ENCODE peak calls at places on chromosomes 2 and 18, in eight cellular contexts. F, Z, K, E, T, M, H and Q are unnamed samples.

GRCh38 chr18:44067201-44067600 is 613.5 kb upstream of the SETBP1 start:
- DNase-seq in F (no peak), Z (no peak), K (no peak), E (no peak), T (no peak), M (no peak), H (no peak), Q (no peak)

GRCh38 chr2:20018576-20019152 is 6.2 kb upstream of the MATN3 start:
- DNase-seq in F (no peak), Z (no peak), K (no peak), E (no peak), T (no peak), M (no peak), H (no peak), Q (no peak)

GRCh38 chr18:79507076-79507545 is 111.4 kb downstream of the NFATC1 start:
- DNase-seq in F (peak), Z (no peak), K (no peak), E (peak), T (peak), M (peak), H (peak), Q (peak)

GRCh38 chr18:2302628-2303516 is 268.4 kb downstream of the METTL4 start:
- DNase-seq in F (peak), Z (no peak), K (no peak), E (no peak), T (no peak), M (no peak), H (no peak), Q (peak)

GRCh38 chr2:216985658-216986141 is 125.8 kb upstream of the TNP1 start:
- DNase-seq in F (no peak), Z (no peak), K (no peak), E (no peak), T (no peak), M (no peak), H (no peak), Q (no peak)

GRCh38 chr2:219433666-219434467 is 776 bp upstream of the SPEG start:
- DNase-seq in F (peak), Z (no peak), K (no peak), E (peak), T (no peak), M (no peak), H (no peak), Q (peak)

GRCh38 chr18:59267511-59268126 is 5.6 kb downstream of the RAX start:
- DNase-seq in F (no peak), Z (no peak), K (no peak), E (no peak), T (no peak), M (no peak), H (no peak), Q (no peak)

GRCh38 chr2:213251618-213252017 is 32.6 kb upstream of the SPAG16 start:
- DNase-seq in F (peak), Z (no peak), K (peak), E (peak), T (no peak), M (no peak), H (no peak), Q (peak)

GRCh38 chr2:241272722-241273551 is 42.5 kb downstream of the HDLBP start:
- DNase-seq in F (peak), Z (peak), K (no peak), E (peak), T (peak), M (peak), H (peak), Q (peak)

GRCh38 chr2:33115728-33116127 is 169.0 kb downstream of the LTBP1 start:
- DNase-seq in F (no peak), Z (no peak), K (no peak), E (no peak), T (no peak), M (no peak), H (no peak), Q (no peak)

GRCh38 chr2:45652090-45653050 is 895 bp downstream of the PRKCE start:
- DNase-seq in F (peak), Z (peak), K (no peak), E (peak), T (peak), M (peak), H (peak), Q (peak)

GRCh38 chr2:43293744-43294695 is 67.6 kb upstream of the ZFP36L2 start:
- DNase-seq in F (peak), Z (peak), K (peak), E (peak), T (peak), M (peak), H (peak), Q (peak)

GRCh38 chr18:59041296-59041695 is 98.4 kb upstream of the SEC11C start:
- DNase-seq in F (no peak), Z (no peak), K (no peak), E (no peak), T (no peak), M (no peak), H (no peak), Q (no peak)

GRCh38 chr18:60555629-60556028 is 183.1 kb upstream of the MC4R start:
- DNase-seq in F (no peak), Z (no peak), K (no peak), E (no peak), T (no peak), M (no peak), H (no peak), Q (no peak)

GRCh38 chr18:63207154-63207790 is 112.3 kb downstream of the BCL2 start:
- DNase-seq in F (no peak), Z (no peak), K (no peak), E (no peak), T (no peak), M (no peak), H (no peak), Q (no peak)

GRCh38 chr18:36031903-36032302 is 35.5 kb downstream of the RPRD1A start:
- DNase-seq in F (no peak), Z (no peak), K (no peak), E (no peak), T (no peak), M (no peak), H (no peak), Q (no peak)

GRCh38 chr2:45009303-45009927 is at the start of gene SIX2:
- DNase-seq in F (peak), Z (no peak), K (peak), E (peak), T (peak), M (peak), H (peak), Q (peak)

GRCh38 chr2:184555352-184555751 is 43.0 kb upstream of the ZNF804A start:
- DNase-seq in F (no peak), Z (no peak), K (no peak), E (no peak), T (no peak), M (no peak), H (no peak), Q (no peak)

GRCh38 chr2:179818546-179818945 is 42.9 kb downstream of the ZNF385B start:
- DNase-seq in F (no peak), Z (no peak), K (no peak), E (no peak), T (no peak), M (no peak), H (no peak), Q (peak)

GRCh38 chr2:190180313-190181065 is 118.0 kb upstream of the MSTN start:
- DNase-seq in F (peak), Z (peak), K (no peak), E (peak), T (peak), M (peak), H (no peak), Q (peak)

GRCh38 chr2:205868773-205869333 is 186.6 kb downstream of the NRP2 start:
- DNase-seq in F (no peak), Z (no peak), K (no peak), E (peak), T (no peak), M (no peak), H (no peak), Q (peak)

GRCh38 chr2:204115288-204115687 is 178.7 kb downstream of the ICOS start:
- DNase-seq in F (no peak), Z (no peak), K (no peak), E (no peak), T (no peak), M (no peak), H (no peak), Q (no peak)

GRCh38 chr2:224532441-224532840 is 52.7 kb downstream of the CUL3 start:
- DNase-seq in F (no peak), Z (no peak), K (no peak), E (no peak), T (no peak), M (no peak), H (no peak), Q (no peak)

GRCh38 chr2:107062599-107063196 is 176.7 kb upstream of the ST6GAL2 start:
- DNase-seq in F (no peak), Z (no peak), K (no peak), E (no peak), T (no peak), M (no peak), H (no peak), Q (no peak)

GRCh38 chr2:204576580-204576979 is 31.3 kb downstream of the PARD3B start:
- DNase-seq in F (peak), Z (no peak), K (peak), E (no peak), T (no peak), M (no peak), H (no peak), Q (no peak)

DNA sequence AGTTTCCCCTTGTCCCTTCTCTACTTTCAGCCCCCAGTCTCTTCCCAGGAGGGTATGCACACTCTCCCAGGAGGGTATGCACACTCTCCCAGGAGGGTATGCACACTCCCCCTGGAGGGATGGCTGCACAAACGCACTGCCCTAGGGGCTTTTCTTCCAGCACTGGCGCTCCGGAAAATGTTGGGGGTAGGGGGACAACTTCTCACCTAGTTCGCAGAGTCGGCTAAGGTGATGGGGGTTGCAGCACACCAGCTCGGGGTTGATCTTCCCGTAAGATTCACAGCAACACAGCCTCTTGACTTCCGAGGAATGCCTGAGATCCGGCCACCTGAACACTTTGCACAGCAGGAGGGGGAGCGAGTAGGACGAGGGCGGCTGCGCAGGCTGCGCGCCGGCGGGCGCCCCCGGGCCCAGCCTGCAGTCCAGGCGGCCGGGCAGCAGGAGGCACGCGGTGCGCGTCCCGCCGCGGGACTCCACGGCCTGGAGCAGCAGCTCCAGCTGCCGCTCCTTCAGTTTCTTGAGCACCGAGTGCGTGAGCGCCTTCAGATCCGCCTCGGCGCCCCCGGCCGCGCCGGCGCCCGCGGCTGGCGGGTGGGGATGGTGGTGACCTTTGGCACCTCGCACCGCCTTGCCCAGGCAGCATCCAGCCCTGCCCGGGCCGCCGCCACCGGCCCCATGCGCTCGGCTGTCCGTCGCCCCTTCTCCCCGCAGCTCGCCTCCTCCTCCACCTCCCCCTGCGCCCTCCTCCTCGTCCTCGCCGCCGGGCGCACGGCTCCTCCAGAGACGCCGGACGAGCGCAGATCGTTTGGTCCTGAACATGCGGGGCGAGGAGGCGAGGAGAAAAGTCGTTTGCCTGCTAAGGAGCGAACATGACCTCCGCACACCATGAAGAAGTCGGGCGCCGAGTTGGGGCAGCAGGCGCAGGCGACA is 894 bp downstream of the SMAD7 start:
- DNase-seq in F (no peak), Z (peak), K (no peak), E (peak), T (peak), M (no peak), H (no peak), Q (peak)
- TF ChIP-seq CTCF in F (no peak), Z (peak), K (no peak), E (no peak), T (no peak), M (peak), H (no peak), Q (peak)

DNA sequence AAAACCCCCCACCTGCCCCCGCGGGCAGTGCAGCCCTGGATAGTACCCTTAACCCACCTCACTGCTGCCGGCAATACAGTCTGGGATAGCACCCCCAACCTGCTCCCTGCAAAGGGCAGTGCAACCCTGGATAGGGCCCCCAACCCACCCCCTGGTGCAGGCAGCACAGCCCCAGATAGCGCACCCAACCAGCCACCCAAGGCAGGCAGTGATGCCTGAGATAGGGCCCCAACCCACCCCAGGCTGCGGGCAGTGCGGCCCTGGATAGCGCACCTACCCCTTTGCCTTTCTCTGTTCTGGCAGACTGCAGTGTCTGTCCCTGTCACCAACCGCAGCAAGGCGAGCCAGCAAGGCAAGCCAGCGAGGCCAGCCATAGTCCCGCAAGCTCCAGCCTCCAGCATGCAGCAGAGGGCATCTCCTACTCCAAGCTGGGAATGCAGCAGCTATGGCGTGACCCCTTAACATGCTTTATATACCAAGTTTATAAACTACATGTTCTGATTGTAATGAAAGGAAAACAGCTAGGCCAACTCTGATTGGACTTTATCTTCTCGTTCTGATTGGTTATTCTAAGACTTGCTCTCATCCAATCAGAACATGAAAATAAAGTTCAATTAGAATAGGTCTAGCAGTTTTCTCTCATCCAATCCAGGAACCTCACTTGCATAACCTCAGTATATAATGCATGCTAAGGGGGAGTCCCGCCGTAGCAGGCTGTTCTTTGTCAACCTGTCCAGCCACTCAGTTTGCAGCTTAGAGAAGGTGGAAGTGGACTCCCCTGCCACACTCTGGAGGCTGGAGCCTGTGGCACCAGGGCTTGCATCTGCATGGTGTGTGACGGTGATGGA is 34.1 kb upstream of the ANKRD62 start:
- DNase-seq in F (no peak), Z (no peak), K (no peak), E (no peak), T (no peak), M (no peak), H (no peak), Q (no peak)
- H3K4me3 ChIP-seq in F (no peak), Z (no peak), K (no peak), E (no peak), T (no peak), M (no peak), H (no peak), Q (no peak)

GRCh38 chr2:30439879-30440278 is 7.2 kb upstream of the LCLAT1 start:
- DNase-seq in F (no peak), Z (no peak), K (no peak), E (no peak), T (no peak), M (no peak), H (no peak), Q (no peak)

GRCh38 chr2:30444283-30444682 is 2.8 kb upstream of the LCLAT1 start:
- DNase-seq in F (no peak), Z (no peak), K (no peak), E (peak), T (no peak), M (no peak), H (no peak), Q (no peak)

GRCh38 chr2:30443081-30443480 is 4.0 kb upstream of the LCLAT1 start:
- DNase-seq in F (no peak), Z (no peak), K (no peak), E (no peak), T (no peak), M (no peak), H (no peak), Q (no peak)

GRCh38 chr2:30437809-30438548 is 9.1 kb upstream of the LCLAT1 start:
- DNase-seq in F (no peak), Z (no peak), K (no peak), E (no peak), T (no peak), M (no peak), H (no peak), Q (no peak)

GRCh38 chr2:30441023-30441422 is 6.0 kb upstream of the LCLAT1 start:
- DNase-seq in F (no peak), Z (no peak), K (no peak), E (no peak), T (no peak), M (no peak), H (no peak), Q (no peak)
- TF ChIP-seq CTCF in F (no peak), Z (no peak), K (no peak), E (no peak), T (no peak), M (no peak), H (no peak), Q (no peak)

GRCh38 chr18:31497711-31498449 is at the start of gene DSG2:
- DNase-seq in F (no peak), Z (peak), K (no peak), E (no peak), T (peak), M (peak), H (peak), Q (peak)

GRCh38 chr18:31499157-31499524 is 1.2 kb downstream of the DSG2 start:
- DNase-seq in F (no peak), Z (no peak), K (no peak), E (no peak), T (no peak), M (no peak), H (no peak), Q (no peak)

GRCh38 chr18:31500161-31500688 is 2.2 kb downstream of the DSG2 start:
- DNase-seq in F (no peak), Z (peak), K (no peak), E (no peak), T (no peak), M (no peak), H (no peak), Q (no peak)

GRCh38 chr18:31497404-31497710 is 620 bp upstream of the DSG2 start:
- DNase-seq in F (no peak), Z (no peak), K (no peak), E (no peak), T (no peak), M (no peak), H (no peak), Q (no peak)

DNA sequence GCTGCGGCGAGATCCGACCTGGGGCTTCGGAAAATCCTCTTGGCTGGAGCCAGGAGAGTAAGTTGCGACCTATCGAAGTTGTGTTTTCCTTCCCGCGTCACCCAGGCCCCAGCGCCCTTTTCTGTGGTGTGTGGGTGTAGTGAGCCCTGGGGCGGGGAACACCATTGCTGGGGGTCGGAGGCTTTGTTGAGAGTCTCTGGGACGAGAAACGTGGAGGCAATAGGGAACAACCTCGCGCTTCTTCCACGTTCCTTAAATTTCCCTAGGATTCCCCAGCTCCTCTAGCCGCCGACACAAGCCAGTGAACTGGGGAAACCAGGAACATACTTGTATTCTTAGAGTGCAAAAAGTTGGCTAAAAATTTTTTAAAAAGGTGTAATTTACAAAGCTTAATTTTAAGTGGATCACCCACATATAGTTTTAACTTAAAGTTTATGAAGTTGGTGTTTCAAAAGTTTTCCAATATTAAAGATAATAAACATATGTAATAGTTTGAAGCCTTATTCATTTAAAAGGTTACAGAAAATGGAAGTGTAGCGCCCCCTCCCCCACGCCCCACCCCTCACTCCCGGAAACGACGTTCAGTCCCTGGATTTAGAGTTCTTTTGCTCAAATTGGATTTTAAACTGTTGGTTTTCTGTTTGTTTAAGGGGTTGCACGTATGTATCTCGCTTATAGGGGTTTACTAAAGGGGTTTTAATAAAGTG is 626 bp downstream of the DSG2 start:
- DNase-seq in F (no peak), Z (no peak), K (no peak), E (no peak), T (peak), M (peak), H (no peak), Q (peak)
- H3K4me3 ChIP-seq in F (peak), Z (peak), K (peak), E (no peak), T (peak), M (peak), H (peak), Q (peak)